ENCODE peak calls at places on chromosomes 6 and 20, in six cellular contexts. M is RPMI7951, N is tibial artery, U is SW480, X is T-helper 2 cell, S is OCI-M1. P is an unnamed sample.

GRCh38 chr6:169851641-169852503 is 100.5 kb downstream of the ERMARD start:
- DNase-seq in N (no peak), M (peak), S (no peak), U (peak), X (no peak), P (no peak)

GRCh38 chr20:62860391-62860923 is 1.2 kb downstream of the TCFL5 start:
- DNase-seq in U (peak), N (no peak), M (peak), S (no peak), X (no peak), P (no peak)

GRCh38 chr6:115643762-115644161 is 416.9 kb downstream of the FRK start:
- DNase-seq in N (no peak), U (no peak), X (no peak), S (peak), M (peak), P (no peak)

GRCh38 chr6:119121367-119121766 is 42.9 kb upstream of the FAM184A start:
- DNase-seq in N (no peak), S (no peak), U (no peak), X (no peak), M (no peak), P (no peak)

GRCh38 chr6:111880181-111880944 is 7.1 kb upstream of the FYN start:
- DNase-seq in X (no peak), M (peak), S (no peak), U (no peak), N (no peak), P (no peak)

GRCh38 chr6:163170294-163170883 is 244.1 kb upstream of the QKI start:
- DNase-seq in M (peak), N (no peak), S (peak), X (no peak), U (no peak), P (no peak)

GRCh38 chr6:125919618-125920017 is 37.0 kb upstream of the HINT3 start:
- DNase-seq in S (no peak), X (no peak), M (no peak), U (no peak), N (no peak), P (no peak)

GRCh38 chr20:48754269-48754668 is 73.5 kb downstream of the PREX1 start:
- DNase-seq in X (no peak), S (no peak), N (no peak), M (no peak), U (no peak), P (no peak)

GRCh38 chr6:33840064-33840926 is 36.5 kb upstream of the MLN start:
- DNase-seq in S (peak), M (peak), N (no peak), X (no peak), U (peak), P (peak)